ENCODE peak calls at places on chromosomes 12 and 14, in five cellular contexts. G, Q, W, L and T are unnamed samples.
A peak's percentile ranks its signal among the peaks of the same experiment; 100 is the strongest.

GRCh38 chr12:6229823-6230222 is 29.6 kb downstream of the CD9 start:
- DNase-seq in G (no peak), Q (peak; percentile 97), W (no peak), L (peak; percentile 40), T (peak; percentile 97)

GRCh38 chr12:3545121-3545796 is 54.3 kb downstream of the PRMT8 start:
- DNase-seq in G (no peak), Q (no peak), W (no peak), L (peak; percentile 65), T (no peak)

GRCh38 chr14:68630081-68630571 is 162.7 kb downstream of the ZFP36L1 start:
- DNase-seq in G (no peak), Q (no peak), W (no peak), L (peak; percentile 93), T (no peak)

GRCh38 chr14:28772613-28773012 is 6.0 kb downstream of the FOXG1 start:
- DNase-seq in G (no peak), Q (no peak), W (no peak), L (no peak), T (no peak)

GRCh38 chr14:72443256-72443655 is 450.6 kb downstream of the DPF3 start:
- DNase-seq in G (no peak), Q (peak; percentile 2), W (no peak), L (no peak), T (no peak)

GRCh38 chr12:26118356-26118755 is 6.5 kb downstream of the BHLHE41 start:
- DNase-seq in G (no peak), Q (no peak), W (no peak), L (no peak), T (no peak)

GRCh38 chr12:52254180-52254964 is 20.1 kb upstream of the KRT86 start:
- DNase-seq in G (no peak), Q (no peak), W (no peak), L (peak; percentile 45), T (no peak)

GRCh38 chr14:99522934-99523660 is 41.9 kb downstream of the CCNK start:
- DNase-seq in G (no peak), Q (peak; percentile 23), W (peak; percentile 60), L (no peak), T (peak; percentile 41)

GRCh38 chr12:25293596-25293995 is 42.9 kb upstream of the KRAS start:
- DNase-seq in G (no peak), Q (no peak), W (no peak), L (no peak), T (no peak)

GRCh38 chr12:130710001-130710732 is 5.9 kb downstream of the RIMBP2 start:
- DNase-seq in G (no peak), Q (no peak), W (no peak), L (no peak), T (no peak)

GRCh38 chr14:45112886-45113772 is 21.2 kb downstream of the FKBP3 start:
- DNase-seq in G (no peak), Q (peak; percentile 62), W (no peak), L (peak; percentile 24), T (peak; percentile 18)

GRCh38 chr12:53414756-53415417 is 8.8 kb upstream of the AMHR2 start:
- DNase-seq in G (no peak), Q (no peak), W (no peak), L (no peak), T (no peak)

GRCh38 chr14:65798216-65798615 is 385.7 kb downstream of the FUT8 start:
- DNase-seq in G (no peak), Q (no peak), W (no peak), L (no peak), T (no peak)

GRCh38 chr12:12622418-12622817 is 10.7 kb downstream of the CREBL2 start:
- DNase-seq in G (no peak), Q (no peak), W (no peak), L (peak; percentile 41), T (no peak)

GRCh38 chr12:62472472-62472871 is 5.8 kb downstream of the MON2 start:
- DNase-seq in G (no peak), Q (no peak), W (no peak), L (no peak), T (no peak)

GRCh38 chr12:88419794-88420193 is 160.5 kb downstream of the KITLG start:
- DNase-seq in G (no peak), Q (peak; percentile 17), W (no peak), L (no peak), T (no peak)

GRCh38 chr12:131101006-131101405 is 147.3 kb downstream of the ADGRD1 start:
- DNase-seq in G (no peak), Q (no peak), W (no peak), L (no peak), T (no peak)

GRCh38 chr12:1875608-1876007 is 42.8 kb downstream of the CACNA2D4 start:
- DNase-seq in G (no peak), Q (no peak), W (no peak), L (no peak), T (no peak)

GRCh38 chr12:75437564-75437963 is 43.0 kb upstream of the GLIPR1 start:
- DNase-seq in G (no peak), Q (peak; percentile 34), W (no peak), L (peak; percentile 76), T (peak; percentile 38)

GRCh38 chr12:116582610-116583009 is 23.4 kb downstream of the MAP1LC3B2 start:
- DNase-seq in G (no peak), Q (peak; percentile 15), W (no peak), L (no peak), T (no peak)

GRCh38 chr12:26648584-26648983 is 184.4 kb downstream of the ITPR2 start:
- DNase-seq in G (no peak), Q (peak; percentile 95), W (no peak), L (peak; percentile 75), T (peak; percentile 90)

GRCh38 chr12:3872800-3873636 is at the start of gene PARP11:
- DNase-seq in G (peak; percentile 84), Q (peak; percentile 95), W (peak; percentile 88), L (peak; percentile 95), T (peak; percentile 97)

GRCh38 chr14:56976211-56976610 is 165.9 kb upstream of the OTX2 start:
- DNase-seq in G (no peak), Q (no peak), W (no peak), L (no peak), T (no peak)

GRCh38 chr14:85319998-85320397 is 209.9 kb upstream of the FLRT2 start:
- DNase-seq in G (no peak), Q (peak; percentile 73), W (no peak), L (no peak), T (peak; percentile 64)

GRCh38 chr12:3998968-3999792 is 126.0 kb upstream of the PARP11 start:
- DNase-seq in G (no peak), Q (no peak), W (no peak), L (peak; percentile 99), T (no peak)

GRCh38 chr12:122985590-122986257 is 5.2 kb downstream of the ARL6IP4 start:
- DNase-seq in G (no peak), Q (no peak), W (no peak), L (no peak), T (no peak)

GRCh38 chr12:116528067-116528466 is 31.1 kb upstream of the MAP1LC3B2 start:
- DNase-seq in G (no peak), Q (peak; percentile 56), W (no peak), L (no peak), T (no peak)

GRCh38 chr12:28603801-28604200 is 413.5 kb downstream of the CCDC91 start:
- DNase-seq in G (no peak), Q (no peak), W (no peak), L (no peak), T (no peak)

GRCh38 chr12:121590476-121591143 is 9.8 kb upstream of the KDM2B start:
- DNase-seq in G (no peak), Q (peak; percentile 69), W (peak; percentile 63), L (no peak), T (peak; percentile 71)

GRCh38 chr12:27517961-27518668 is 5.9 kb upstream of the PPFIBP1 start:
- DNase-seq in G (no peak), Q (no peak), W (no peak), L (no peak), T (no peak)

GRCh38 chr14:93033983-93034670 is 81.6 kb downstream of the ITPK1 start:
- DNase-seq in G (no peak), Q (no peak), W (no peak), L (no peak), T (no peak)

DNA sequence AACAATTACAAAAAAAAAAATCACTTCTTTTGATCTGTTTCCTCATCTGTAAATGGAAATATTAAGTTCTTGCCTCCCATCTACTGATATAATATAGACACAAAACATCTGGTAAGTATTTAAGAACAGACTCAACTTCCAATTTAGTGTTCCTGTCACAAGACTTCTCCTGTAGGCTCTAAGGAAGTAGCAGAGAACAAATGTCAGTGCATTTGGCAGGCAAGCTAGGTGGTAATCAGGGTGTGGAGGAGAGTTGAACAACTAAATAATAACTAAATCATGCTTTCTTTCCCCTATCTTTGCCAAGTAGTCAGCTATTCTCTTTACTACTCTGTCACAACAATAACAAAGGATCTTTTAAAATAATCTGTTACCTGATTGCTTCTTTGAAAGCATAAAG is 22.1 kb downstream of the BAZ1A start:
- DNase-seq in G (no peak), Q (no peak), W (no peak), L (no peak), T (no peak)
- H3K4me3 ChIP-seq in G (no peak overlapping the region), Q (no peak overlapping the region), W (no peak overlapping the region), L (no peak overlapping the region), T (no peak overlapping the region)

GRCh38 chr12:32884962-32885361 is 11.6 kb downstream of the PKP2 start:
- DNase-seq in G (no peak), Q (no peak), W (no peak), L (peak; percentile 68), T (no peak)

GRCh38 chr12:32889073-32889760 is 7.4 kb downstream of the PKP2 start:
- DNase-seq in G (no peak), Q (no peak), W (no peak), L (peak; percentile 91), T (peak; percentile 12)

GRCh38 chr12:32891526-32891925 is 5.1 kb downstream of the PKP2 start:
- DNase-seq in G (no peak), Q (no peak), W (no peak), L (peak; percentile 63), T (peak; percentile 12)

GRCh38 chr12:32885831-32886230 is 10.7 kb downstream of the PKP2 start:
- DNase-seq in G (no peak), Q (no peak), W (no peak), L (no peak), T (no peak)

GRCh38 chr12:32887058-32887457 is 9.5 kb downstream of the PKP2 start:
- DNase-seq in G (no peak), Q (no peak), W (no peak), L (no peak), T (no peak)
- H4K91ac ChIP-seq in G (no peak overlapping the region), Q (no peak overlapping the region), W (no peak overlapping the region), L (no peak overlapping the region), T (no peak overlapping the region)

DNA sequence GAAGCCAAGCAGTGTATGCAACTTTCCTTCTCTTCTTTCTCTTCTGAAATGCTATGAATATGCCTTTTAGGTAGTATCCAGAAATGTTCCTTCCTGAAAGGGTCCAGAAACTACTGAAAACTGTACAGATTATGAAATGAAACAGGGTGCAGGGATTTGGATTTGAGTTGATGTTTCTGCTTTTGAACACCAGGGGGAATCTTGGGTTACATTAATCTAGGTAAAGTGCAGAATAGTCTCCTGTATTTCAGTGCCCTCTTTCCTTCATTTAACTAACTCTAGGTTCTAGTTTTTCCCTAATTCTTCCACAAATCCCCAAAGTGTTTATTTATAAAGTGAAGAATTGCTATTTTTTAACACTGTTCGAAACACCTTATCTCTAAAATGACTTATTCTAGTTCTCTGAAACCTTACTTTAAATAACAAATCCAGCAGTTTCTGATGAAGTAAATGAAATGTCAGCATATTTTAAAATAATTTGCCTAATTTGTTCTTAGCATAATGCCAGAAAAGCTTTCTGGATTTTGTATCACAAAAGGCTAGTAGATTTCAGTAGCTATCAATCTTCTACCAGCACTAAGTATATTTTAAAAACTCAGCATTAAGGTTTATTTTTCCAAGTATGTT is 111.9 kb downstream of the LRRK2 start:
- DNase-seq in G (no peak), Q (peak; percentile 5), W (no peak), L (peak; percentile 46), T (peak; percentile 17)
- H3K4me3 ChIP-seq in G (no peak overlapping the region), Q (no peak overlapping the region), W (no peak overlapping the region), L (no peak overlapping the region), T (no peak overlapping the region)

GRCh38 chr14:91392623-91393303 is 24.9 kb downstream of the CCDC88C start:
- DNase-seq in G (no peak), Q (no peak), W (no peak), L (peak; percentile 20), T (no peak)
- H4K91ac ChIP-seq in G (peak overlapping the region; percentile 23), Q (no peak overlapping the region), W (no peak overlapping the region), L (no peak overlapping the region), T (no peak overlapping the region)